ENCODE peak calls at places on chromosome 16, in four cellular contexts. A, H, F and B are unnamed samples.

GRCh38 chr16:68756250-68757051 is 19.4 kb downstream of the CDH1 start:
- DNase-seq in H (no peak), F (no peak), A (no peak), B (no peak)

GRCh38 chr16:70430667-70431536 is 8.0 kb downstream of the ST3GAL2 start:
- DNase-seq in F (peak; percentile 69), A (no peak), H (no peak), B (no peak)

GRCh38 chr16:14539631-14540030 is 90.4 kb downstream of the PARN start:
- DNase-seq in H (peak; percentile 21), F (no peak), A (no peak), B (no peak)

GRCh38 chr16:68093816-68094613 is 8.8 kb downstream of the NFATC3 start:
- DNase-seq in H (peak; percentile 87), A (no peak), F (no peak), B (no peak)

GRCh38 chr16:63945805-63946204 is 1176.1 kb downstream of the CDH11 start:
- DNase-seq in H (peak; percentile 1), F (no peak), A (no peak), B (no peak)

GRCh38 chr16:84029297-84030096 is 13.1 kb downstream of the SLC38A8 start:
- DNase-seq in F (no peak), A (no peak), H (no peak), B (no peak)

GRCh38 chr16:70520612-70521297 is 2.6 kb downstream of the COG4 start:
- DNase-seq in F (no peak), H (peak; percentile 64), A (no peak), B (no peak)

GRCh38 chr16:85057212-85057889 is 29.8 kb downstream of the KIAA0513 start:
- DNase-seq in F (peak; percentile 61), A (no peak), H (no peak), B (no peak)

GRCh38 chr16:79845006-79845733 is 244.6 kb upstream of the MAF start:
- DNase-seq in F (no peak), H (no peak), A (no peak), B (no peak)

GRCh38 chr16:12415072-12415471 is 388.6 kb downstream of the CPPED1 start:
- DNase-seq in F (no peak), A (no peak), H (no peak), B (no peak)

GRCh38 chr16:77374384-77374783 is 60.5 kb downstream of the ADAMTS18 start:
- DNase-seq in H (no peak), F (no peak), A (no peak), B (no peak)

GRCh38 chr16:77375396-77375795 is 59.4 kb downstream of the ADAMTS18 start:
- DNase-seq in H (no peak), A (no peak), F (no peak), B (no peak)

GRCh38 chr16:77373726-77374125 is 61.1 kb downstream of the ADAMTS18 start:
- DNase-seq in A (no peak), F (no peak), H (no peak), B (no peak)

DNA sequence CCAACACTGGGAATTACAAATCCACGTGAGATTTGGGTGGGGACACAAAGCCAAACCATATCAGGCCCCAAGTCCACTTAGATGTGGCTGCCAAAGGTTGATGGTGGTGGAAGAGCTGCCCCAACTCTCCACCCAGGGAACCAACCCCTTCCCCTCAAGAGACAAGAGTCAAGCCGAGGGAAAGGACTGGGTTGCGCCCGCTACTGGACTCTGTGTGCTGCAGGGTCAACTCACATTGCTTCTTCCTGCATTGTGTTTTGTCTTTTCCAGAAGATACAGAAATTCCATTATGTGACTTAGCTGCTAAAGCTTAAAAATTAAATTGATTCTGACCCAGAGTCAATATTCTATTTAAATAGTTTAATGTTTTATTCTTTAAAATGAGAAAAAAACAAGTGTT is 58.5 kb downstream of the ADAMTS18 start:
- DNase-seq in A (no peak), F (peak; percentile 45), H (no peak), B (no peak)
- TF ChIP-seq CTCF in A (peak; percentile 38), F (peak; percentile 66), H (peak; percentile 41), B (no peak)

GRCh38 chr16:49440156-49441065 is 66.8 kb downstream of the C16orf78 start:
- DNase-seq in A (no peak), H (no peak), F (no peak), B (no peak)
- TF ChIP-seq CTCF in A (no peak), H (no peak), F (peak; percentile 27), B (no peak)

GRCh38 chr16:62190426-62190825 is 154.2 kb upstream of the CDH8 start:
- DNase-seq in A (no peak), F (no peak), H (no peak), B (no peak)
- TF ChIP-seq CTCF in A (peak; percentile 5), F (peak; percentile 85), H (peak; percentile 43), B (no peak)

DNA sequence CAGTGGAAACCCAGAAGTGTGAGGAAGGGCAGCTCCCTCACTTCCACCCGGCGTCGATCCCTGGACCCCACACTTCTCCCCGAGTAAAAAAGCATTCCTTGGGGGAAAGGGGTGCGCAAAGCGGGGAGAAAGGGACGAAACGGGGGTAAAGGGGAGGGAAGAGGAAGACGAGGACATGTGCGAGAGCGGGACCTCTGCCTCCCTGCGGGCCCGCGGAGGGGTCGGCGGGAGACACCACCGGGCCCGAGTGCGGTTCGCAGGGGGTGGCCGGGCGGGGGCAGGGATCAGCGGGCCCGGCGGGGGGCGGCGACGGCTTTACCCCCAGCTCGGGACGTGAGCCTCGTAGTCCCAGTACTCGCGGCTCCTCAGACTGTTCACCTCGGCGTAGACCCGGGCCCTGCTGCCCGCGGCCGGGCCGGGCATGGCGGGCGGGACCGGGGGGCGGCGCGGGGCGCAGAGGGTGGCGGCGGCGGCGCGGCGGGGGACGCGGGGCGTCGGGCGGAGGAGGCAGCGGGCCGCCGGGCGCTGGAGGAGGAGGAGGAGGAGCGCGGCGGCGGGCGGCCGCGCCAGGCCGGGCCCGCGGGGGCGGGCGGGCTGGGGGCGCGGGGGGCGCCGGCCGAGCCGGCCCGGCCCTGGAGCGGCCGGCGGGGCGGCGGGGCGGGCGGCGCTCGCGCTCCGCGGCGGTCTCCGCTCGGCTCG is 443 bp downstream of the CSNK2A2 start:
- DNase-seq in A (no peak), F (no peak), H (peak; percentile 15), B (no peak)
- TF ChIP-seq CTCF in A (no peak), F (no peak), H (no peak), B (no peak)

GRCh38 chr16:73735954-73736353 is 560.7 kb upstream of the PSMD7 start:
- DNase-seq in H (no peak), A (no peak), F (no peak), B (no peak)
- TF ChIP-seq CTCF in H (no peak), A (no peak), F (no peak), B (no peak)

DNA sequence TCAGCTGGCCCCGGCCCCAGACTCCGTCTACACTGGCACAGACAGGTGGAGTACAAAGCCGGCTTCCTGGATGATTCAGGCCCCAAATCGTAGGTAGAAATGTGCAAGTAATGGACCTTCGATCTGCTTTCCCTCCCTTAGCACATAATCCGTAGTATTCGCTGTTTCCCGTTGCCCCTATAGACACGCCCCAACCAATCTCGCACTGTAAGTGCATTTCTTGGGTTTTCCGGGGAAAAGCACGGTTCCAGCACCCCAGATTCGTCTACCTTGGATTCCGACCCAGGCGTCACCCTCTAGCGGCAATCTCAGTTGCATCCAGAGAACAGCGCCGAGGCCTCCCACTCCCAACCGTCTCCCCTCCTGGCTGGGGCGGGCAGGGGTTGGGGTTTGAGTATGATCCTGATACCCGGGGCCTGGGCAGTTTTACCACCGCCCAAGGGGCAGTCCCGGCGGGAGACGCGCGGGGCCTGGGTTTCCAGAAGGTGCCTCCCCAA is 12.1 kb upstream of the FOXF1 start:
- DNase-seq in A (no peak), H (no peak), F (peak; percentile 43), B (no peak)
- TF ChIP-seq CTCF in A (peak; percentile 18), H (peak; percentile 2), F (peak; percentile 36), B (no peak)

GRCh38 chr16:31477220-31478216 is 5.4 kb upstream of the SLC5A2 start:
- DNase-seq in F (peak; percentile 92), A (no peak), H (no peak), B (no peak)
- TF ChIP-seq CTCF in F (peak; percentile 62), A (no peak), H (no peak), B (no peak)